ENCODE peak calls at places on chromosomes 6 and 20, in four cellular contexts. E is cardiac septum, T is AML-193, L is tibial nerve. U is an unnamed sample.

GRCh38 chr20:59776059-59776603 is 157.3 kb downstream of the SYCP2 start:
- DNase-seq in E (peak; percentile 17), T (no peak), L (no peak), U (peak; percentile 40)

GRCh38 chr20:8399963-8400362 is 267.9 kb downstream of the PLCB1 start:
- DNase-seq in E (no peak), T (peak; percentile 86), L (no peak), U (no peak)

GRCh38 chr6:26457407-26457795 is 354 bp upstream of the BTN2A1 start:
- DNase-seq in E (no peak), T (no peak), L (no peak), U (peak; percentile 72)

GRCh38 chr20:63517376-63518309 is 2.9 kb upstream of the PPDPF start:
- DNase-seq in E (no peak), T (no peak), L (no peak), U (no peak)

GRCh38 chr20:52888096-52888495 is 84.1 kb upstream of the TSHZ2 start:
- DNase-seq in E (no peak), T (no peak), L (no peak), U (no peak)

GRCh38 chr6:147322299-147323162 is 118.3 kb downstream of the STXBP5 start:
- DNase-seq in E (no peak), T (peak; percentile 99), L (no peak), U (no peak)

GRCh38 chr6:7910298-7910653 is 312 bp downstream of the TXNDC5 start:
- DNase-seq in E (no peak), T (no peak), L (no peak), U (no peak)

GRCh38 chr20:2337142-2337541 is 41.3 kb downstream of the TGM3 start:
- DNase-seq in E (no peak), T (no peak), L (no peak), U (no peak)